ENCODE peak calls at places on chromosomes 3 and 15, in five cellular contexts. L is GM23338; R is CD8-positive, alpha-beta T cell; S is endothelial cell; O is adrenal gland. J is an unnamed sample.

GRCh38 chr3:58646503-58646902 is 20.1 kb downstream of the FAM3D start:
- DNase-seq in O (no peak), L (no peak), S (no peak), R (no peak), J (no peak)

GRCh38 chr3:23952646-23953045 is 7.6 kb downstream of the NR1D2 start:
- DNase-seq in O (no peak), R (no peak), L (no peak), S (no peak), J (no peak)

GRCh38 chr3:45890405-45890804 is 4.1 kb downstream of the CCR9 start:
- DNase-seq in O (no peak), R (peak; percentile 23), S (no peak), L (no peak), J (no peak)

GRCh38 chr15:75676688-75677475 is 29.2 kb downstream of the SNX33 start:
- DNase-seq in O (no peak), S (no peak), R (no peak), L (no peak), J (no peak)

GRCh38 chr3:159858650-159859049 is 130.0 kb upstream of the IL12A start:
- DNase-seq in O (no peak), S (no peak), L (no peak), R (no peak), J (no peak)

GRCh38 chr3:140159646-140160045 is 224.7 kb downstream of the CLSTN2 start:
- DNase-seq in O (no peak), S (no peak), R (no peak), L (no peak), J (no peak)

GRCh38 chr3:48187579-48188265 is 495 bp downstream of the CDC25A start:
- DNase-seq in L (peak; percentile 39), O (peak; percentile 19), R (peak; percentile 14), S (peak; percentile 55), J (peak; percentile 42)

GRCh38 chr3:60046212-60046611 is 996.4 kb upstream of the CFAP20DC start:
- DNase-seq in S (no peak), O (no peak), R (no peak), L (no peak), J (no peak)

GRCh38 chr3:14392231-14392630 is 10.2 kb upstream of the SLC6A6 start:
- DNase-seq in L (peak; percentile 62), S (no peak), R (no peak), O (no peak), J (no peak)
- TF ChIP-seq CTCF in L (peak; percentile 74), S (no peak), R (no peak), O (no peak), J (no peak)

DNA sequence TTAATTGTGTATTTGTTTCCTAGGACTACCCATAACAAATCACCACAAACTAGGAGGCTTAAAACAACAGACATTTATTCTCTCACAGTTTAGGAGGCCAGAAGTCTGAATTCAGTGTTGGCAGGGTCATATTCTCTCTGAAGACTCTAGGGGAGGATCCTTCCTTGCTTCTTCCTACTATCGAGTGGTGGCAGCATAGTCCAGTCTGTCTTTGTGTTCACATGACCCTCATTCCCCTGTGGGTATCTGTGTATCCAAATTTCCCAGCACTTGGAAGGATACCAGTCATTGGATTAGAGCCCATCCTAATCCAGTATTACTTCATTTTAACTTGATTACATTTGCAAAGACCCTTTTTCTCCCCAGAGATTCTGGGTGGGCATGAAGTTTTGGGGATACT is 63.8 kb downstream of the GMPS start:
- DNase-seq in O (no peak), L (no peak), S (no peak), R (no peak), J (no peak)
- TF ChIP-seq CTCF in O (no peak), L (no peak), S (no peak), R (no peak), J (no peak)

GRCh38 chr15:23033979-23034378 is 5.4 kb downstream of the TUBGCP5 start:
- DNase-seq in L (no peak), S (no peak), R (no peak), O (no peak), J (no peak)

GRCh38 chr15:23038741-23039150 is 623 bp downstream of the TUBGCP5 start:
- DNase-seq in L (no peak), S (no peak), O (peak; percentile 23), R (no peak), J (no peak)

GRCh38 chr15:23039917-23040281 is 530 bp upstream of the TUBGCP5 start:
- DNase-seq in O (no peak), L (no peak), R (no peak), S (no peak), J (no peak)

GRCh38 chr15:23035964-23036566 is 3.3 kb downstream of the TUBGCP5 start:
- DNase-seq in R (peak; percentile 52), S (peak; percentile 75), L (peak; percentile 87), O (no peak), J (no peak)

DNA sequence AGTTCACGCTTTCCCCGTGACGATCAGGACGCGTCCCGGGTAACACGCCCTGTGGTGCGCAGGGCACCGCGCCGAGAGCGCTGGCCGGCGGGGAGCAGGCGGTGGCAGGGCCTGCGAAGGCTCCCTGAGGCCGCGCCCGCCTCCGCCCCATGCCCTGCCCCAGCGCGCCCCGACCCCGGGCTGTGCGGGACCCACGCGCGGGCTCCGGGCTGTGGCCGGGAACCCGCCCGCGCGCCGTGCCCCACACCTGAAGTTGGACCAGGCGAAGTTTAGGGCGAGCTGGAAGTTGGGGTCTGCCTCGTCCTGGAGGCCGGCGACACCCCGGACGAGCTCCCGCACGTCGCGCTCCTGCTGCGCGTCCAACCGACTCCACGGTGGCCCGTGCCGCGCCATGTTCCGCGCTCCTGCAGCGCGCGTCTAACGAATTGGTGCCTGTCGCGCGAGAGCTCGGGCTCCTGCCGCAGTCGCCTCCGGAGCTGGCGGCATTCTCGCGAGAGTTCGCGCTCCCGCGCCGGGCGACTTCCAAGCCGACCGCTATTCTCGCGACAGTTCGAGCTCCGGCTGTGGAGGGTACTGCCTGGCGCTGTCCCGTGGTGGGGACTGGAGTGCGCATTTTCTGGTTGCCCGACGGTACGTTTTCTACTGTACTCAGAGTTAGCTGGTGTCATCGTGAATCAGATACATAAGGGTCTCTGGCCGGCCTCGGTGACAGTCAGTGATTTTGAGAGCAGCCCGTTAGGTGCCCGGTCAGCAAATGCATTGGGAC is at the start of gene TUBGCP5:
- DNase-seq in R (peak; percentile 94), L (peak; percentile 98), S (peak; percentile 100), O (peak; percentile 98), J (peak; percentile 85)
- TF ChIP-seq CTCF in R (no peak), L (no peak), S (no peak), O (peak; percentile 47), J (no peak)

DNA sequence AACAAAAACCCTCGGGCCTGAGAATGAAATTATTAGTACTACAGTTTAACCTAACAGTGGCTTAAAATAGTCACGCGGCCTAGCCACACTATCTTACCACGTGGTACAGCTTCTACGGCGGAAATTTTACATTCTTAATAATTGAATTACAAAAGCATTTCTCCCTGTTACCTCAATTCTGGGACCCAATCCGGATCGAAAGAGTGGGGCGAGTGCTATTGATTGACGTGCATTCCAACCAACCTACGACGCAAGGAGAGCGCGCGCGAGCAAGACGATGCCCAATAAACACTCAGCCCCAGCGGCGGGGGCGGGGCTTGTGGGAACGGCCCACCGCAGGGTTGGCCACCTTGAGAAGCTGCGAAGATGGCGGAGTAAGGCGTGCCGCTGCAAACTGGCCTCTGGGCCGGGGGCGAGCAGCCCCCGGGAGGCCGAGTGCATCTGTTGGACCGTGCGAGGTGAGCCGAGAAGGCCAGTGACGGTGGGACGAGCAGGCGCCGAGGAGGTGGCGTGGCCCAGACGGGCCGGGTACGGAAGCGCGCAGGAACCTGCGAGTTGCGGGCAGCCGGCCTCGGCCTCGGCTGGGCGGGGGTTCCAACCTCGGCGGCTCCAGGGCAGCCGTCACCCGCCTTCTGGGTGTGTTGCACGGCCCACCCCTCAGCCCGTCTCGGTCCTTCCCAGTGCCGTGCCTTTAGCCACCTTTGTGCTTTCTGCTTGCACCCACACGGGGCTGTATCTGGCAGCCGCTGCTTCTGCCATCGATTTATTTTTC is 48.6 kb downstream of the OIP5 start:
- DNase-seq in S (peak; percentile 98), L (peak; percentile 99), R (peak; percentile 98), O (peak; percentile 99), J (peak; percentile 94)
- TF ChIP-seq CTCF in S (no peak), L (no peak), R (no peak), O (no peak), J (no peak)

GRCh38 chr15:78069630-78070029 is 7.9 kb downstream of the TBC1D2B start:
- DNase-seq in O (no peak), S (no peak), L (no peak), R (no peak), J (no peak)
- TF ChIP-seq CTCF in O (no peak), S (no peak), L (no peak), R (no peak), J (no peak)

GRCh38 chr15:26892119-26892518 is 25.3 kb downstream of the GABRA5 start:
- DNase-seq in O (no peak), R (no peak), L (no peak), S (no peak), J (no peak)

GRCh38 chr15:26890988-26891387 is 24.1 kb downstream of the GABRA5 start:
- DNase-seq in R (no peak), L (no peak), O (no peak), S (no peak), J (no peak)

GRCh38 chr15:26890451-26890850 is 23.6 kb downstream of the GABRA5 start:
- DNase-seq in S (no peak), R (no peak), L (no peak), O (no peak), J (no peak)

GRCh38 chr15:26892678-26893077 is 25.8 kb downstream of the GABRA5 start:
- DNase-seq in R (no peak), L (no peak), O (no peak), S (no peak), J (no peak)

GRCh38 chr15:26891448-26891881 is 24.6 kb downstream of the GABRA5 start:
- DNase-seq in O (peak; percentile 51), S (peak; percentile 89), R (no peak), L (peak; percentile 93), J (no peak)
- TF ChIP-seq CTCF in O (peak; percentile 61), S (peak; percentile 81), R (no peak), L (peak; percentile 95), J (no peak)

DNA sequence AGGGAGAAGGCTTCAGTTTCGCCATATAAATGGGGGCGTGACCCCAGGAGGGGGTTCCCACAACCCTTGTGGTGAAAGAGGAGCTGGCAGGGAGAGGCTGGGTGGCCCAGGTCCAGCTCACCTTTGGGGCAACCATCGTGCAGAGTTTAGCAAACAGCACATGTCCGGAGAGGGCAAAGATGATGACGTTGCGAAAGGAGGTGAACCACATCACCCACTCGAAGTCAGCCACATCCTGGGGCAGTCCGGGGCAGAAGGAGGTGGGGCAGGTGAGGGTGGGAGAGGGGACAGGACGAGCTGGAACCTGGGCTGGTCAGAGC is 3.7 kb downstream of the HHATL start:
- DNase-seq in R (no peak), L (no peak), S (no peak), O (no peak), J (no peak)
- TF ChIP-seq CTCF in R (no peak), L (no peak), S (no peak), O (no peak), J (no peak)

GRCh38 chr3:84958495-84959469 is at the start of gene CADM2:
- DNase-seq in S (peak; percentile 89), L (peak; percentile 99), O (peak; percentile 93), R (peak; percentile 49), J (peak; percentile 23)
- TF ChIP-seq CTCF in S (peak; percentile 52), L (peak; percentile 64), O (no peak), R (no peak), J (no peak)